ENCODE peak calls at places on chromosomes 16 and 17, in five cellular contexts. R is left ventricle myocardium inferior, G is cardiac fibroblast, K is endothelial cell, W is fibroblast of mammary gland. C is an unnamed sample.

GRCh38 chr17:78915872-78916632 is 9.1 kb downstream of the TIMP2 start:
- DNase-seq in K (peak), G (peak), W (peak), R (peak), C (peak)

GRCh38 chr16:80883159-80883642 is 78.8 kb upstream of the CDYL2 start:
- DNase-seq in K (no peak), R (no peak), G (no peak), W (no peak), C (no peak)

GRCh38 chr17:41917957-41918391 is 777 bp downstream of the ACLY start:
- DNase-seq in W (peak), R (peak), G (peak), K (peak), C (peak)

GRCh38 chr16:88781140-88782077 is 3.6 kb downstream of the PIEZO1 start:
- DNase-seq in K (no peak), R (no peak), G (no peak), W (no peak), C (no peak)

GRCh38 chr17:61444831-61445230 is 7.4 kb upstream of the TBX4 start:
- DNase-seq in W (peak), R (no peak), K (no peak), G (no peak), C (no peak)

GRCh38 chr17:30476726-30477082 is 504 bp upstream of the GOSR1 start:
- DNase-seq in G (no peak), W (peak), R (no peak), K (no peak), C (no peak)

GRCh38 chr16:24540575-24541240 is 1.3 kb downstream of the RBBP6 start:
- DNase-seq in G (peak), R (no peak), W (no peak), K (no peak), C (peak)

GRCh38 chr16:74652249-74652648 is 14.4 kb downstream of the RFWD3 start:
- DNase-seq in W (no peak), K (no peak), R (no peak), G (no peak), C (no peak)

GRCh38 chr17:32695864-32696263 is 181.1 kb downstream of the MYO1D start:
- DNase-seq in G (no peak), R (no peak), K (no peak), W (no peak), C (no peak)

GRCh38 chr16:81552743-81553079 is 108.1 kb downstream of the CMIP start:
- DNase-seq in W (no peak), R (no peak), K (no peak), G (no peak), C (no peak)

GRCh38 chr17:35900280-35900679 is 20.1 kb upstream of the CCL5 start:
- DNase-seq in K (no peak), G (no peak), R (no peak), W (no peak), C (no peak)

GRCh38 chr17:38897176-38897575 is 27.3 kb downstream of the LASP1 start:
- DNase-seq in R (peak), W (peak), G (peak), K (no peak), C (no peak)

GRCh38 chr16:76661691-76662090 is 384.5 kb downstream of the CNTNAP4 start:
- DNase-seq in R (no peak), G (no peak), W (peak), K (no peak), C (no peak)

GRCh38 chr16:75733305-75734141 is 7.2 kb upstream of the CPHXL start:
- DNase-seq in R (no peak), G (peak), K (no peak), W (peak), C (peak)

GRCh38 chr17:50785942-50786570 is 18.7 kb upstream of the ANKRD40CL start:
- DNase-seq in K (no peak), G (peak), R (no peak), W (peak), C (peak)

GRCh38 chr16:74107795-74108610 is 188.6 kb upstream of the PSMD7 start:
- DNase-seq in W (peak), K (peak), R (no peak), G (peak), C (peak)

GRCh38 chr16:85555549-85556455 is 57.3 kb upstream of the GSE1 start:
- DNase-seq in R (peak), G (peak), W (peak), K (peak), C (peak)

GRCh38 chr16:11572301-11572995 is 14.3 kb downstream of the LITAF start:
- DNase-seq in K (no peak), W (no peak), G (no peak), R (peak), C (no peak)

GRCh38 chr16:64280317-64280716 is 841.5 kb downstream of the CDH11 start:
- DNase-seq in W (no peak), K (no peak), G (no peak), R (no peak), C (no peak)

GRCh38 chr17:20263595-20263994 is 203.7 kb downstream of the LGALS9B start:
- DNase-seq in G (peak), R (no peak), W (peak), K (no peak), C (peak)

GRCh38 chr16:11552445-11552844 is 34.3 kb downstream of the LITAF start:
- DNase-seq in W (no peak), K (no peak), G (no peak), R (no peak), C (no peak)

GRCh38 chr17:31386542-31387075 is 4.9 kb upstream of the RAB11FIP4 start:
- DNase-seq in K (no peak), G (no peak), R (no peak), W (no peak), C (no peak)

GRCh38 chr17:48484850-48485249 is 46.0 kb downstream of the HOXB1 start:
- DNase-seq in W (peak), G (peak), K (no peak), R (no peak), C (peak)

GRCh38 chr17:48488548-48489106 is 42.2 kb downstream of the HOXB1 start:
- DNase-seq in G (no peak), W (no peak), K (peak), R (no peak), C (no peak)

GRCh38 chr17:48487221-48487620 is 43.6 kb downstream of the HOXB1 start:
- DNase-seq in G (no peak), W (no peak), R (no peak), K (no peak), C (no peak)

GRCh38 chr17:48484256-48484655 is 46.6 kb downstream of the HOXB1 start:
- DNase-seq in K (no peak), G (peak), R (no peak), W (peak), C (no peak)

GRCh38 chr17:48486557-48486956 is 44.3 kb downstream of the HOXB1 start:
- DNase-seq in K (no peak), W (peak), R (no peak), G (peak), C (peak)
- TF ChIP-seq CTCF in K (no peak), W (peak), R (no peak), G (peak), C (no peak)

DNA sequence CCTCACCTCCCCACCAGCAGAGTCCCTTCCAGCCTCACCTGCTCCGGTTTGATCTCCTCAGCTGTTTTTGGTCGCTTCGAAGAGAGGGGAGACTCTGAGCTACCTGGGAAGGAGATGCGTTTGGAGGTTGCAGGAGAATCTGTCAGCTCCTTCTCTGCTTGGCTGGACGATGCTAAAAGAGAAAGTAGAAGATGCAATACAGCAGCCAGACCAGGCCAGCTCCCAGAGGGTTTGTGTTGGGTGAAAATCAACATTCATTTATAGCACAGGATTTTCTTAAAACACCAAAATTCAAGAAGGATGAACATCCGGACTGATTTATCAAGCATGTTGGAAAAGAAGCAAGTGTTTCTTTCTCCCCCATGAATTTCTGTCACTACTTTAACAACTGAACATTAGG is 236.1 kb downstream of the ZFHX3 start:
- DNase-seq in K (no peak), G (no peak), R (no peak), W (no peak), C (no peak)
- TF ChIP-seq CTCF in K (no peak), G (no peak), R (no peak), W (no peak), C (no peak)

DNA sequence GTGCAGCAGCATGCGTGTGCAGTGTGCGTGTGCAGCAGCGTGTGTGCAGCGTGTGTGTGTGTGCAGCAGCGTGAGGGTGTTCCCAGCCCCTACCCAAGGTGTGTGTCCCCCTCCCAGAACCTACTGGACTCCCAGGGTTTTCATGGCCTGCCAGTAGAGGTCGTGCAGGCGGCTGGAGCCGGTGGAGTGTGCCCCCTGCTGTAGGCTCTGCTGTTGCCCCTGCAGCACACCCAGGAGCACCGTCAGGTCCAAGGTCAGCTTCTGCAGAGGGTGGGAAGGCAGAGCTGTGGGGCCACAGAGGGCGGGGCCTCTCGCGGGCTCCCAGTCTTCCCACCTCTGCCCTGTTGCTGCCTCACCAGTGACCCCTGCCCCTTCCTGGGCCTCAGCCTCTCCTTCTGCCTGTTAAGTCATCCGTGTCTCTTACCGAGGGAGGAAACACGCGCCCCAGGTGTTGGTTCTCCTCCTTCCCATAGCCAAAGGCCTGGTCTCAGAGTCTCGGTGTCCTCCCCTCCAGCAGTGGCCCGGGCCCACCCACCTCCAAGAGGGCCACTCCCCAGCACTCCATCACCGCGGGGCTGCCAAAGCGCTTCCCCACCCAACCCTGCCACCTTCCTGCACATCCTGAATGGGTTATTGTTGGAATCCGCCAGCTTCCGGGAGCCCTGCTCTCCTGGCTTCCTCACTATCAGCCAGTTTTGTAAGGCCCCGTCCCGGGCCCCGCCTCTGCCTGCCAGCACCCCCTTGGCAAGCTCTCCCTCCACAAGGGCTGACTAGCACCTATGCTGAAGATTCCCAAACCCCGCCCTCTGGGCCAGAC is 14.8 kb downstream of the MYBBP1A start:
- DNase-seq in R (no peak), W (no peak), K (peak), G (no peak), C (no peak)
- TF ChIP-seq CTCF in R (peak), W (no peak), K (no peak), G (peak), C (no peak)

GRCh38 chr16:17468611-17469010 is 2.1 kb downstream of the XYLT1 start:
- DNase-seq in R (no peak), G (no peak), K (no peak), W (no peak), C (no peak)

GRCh38 chr16:17470002-17470870 is 524 bp downstream of the XYLT1 start:
- DNase-seq in K (peak), W (no peak), G (peak), R (no peak), C (no peak)

GRCh38 chr16:17469742-17470001 is 1.1 kb downstream of the XYLT1 start:
- DNase-seq in W (no peak), G (peak), K (no peak), R (no peak), C (no peak)

GRCh38 chr16:17467923-17468540 is 2.7 kb downstream of the XYLT1 start:
- DNase-seq in W (peak), K (peak), G (peak), R (peak), C (peak)

DNA sequence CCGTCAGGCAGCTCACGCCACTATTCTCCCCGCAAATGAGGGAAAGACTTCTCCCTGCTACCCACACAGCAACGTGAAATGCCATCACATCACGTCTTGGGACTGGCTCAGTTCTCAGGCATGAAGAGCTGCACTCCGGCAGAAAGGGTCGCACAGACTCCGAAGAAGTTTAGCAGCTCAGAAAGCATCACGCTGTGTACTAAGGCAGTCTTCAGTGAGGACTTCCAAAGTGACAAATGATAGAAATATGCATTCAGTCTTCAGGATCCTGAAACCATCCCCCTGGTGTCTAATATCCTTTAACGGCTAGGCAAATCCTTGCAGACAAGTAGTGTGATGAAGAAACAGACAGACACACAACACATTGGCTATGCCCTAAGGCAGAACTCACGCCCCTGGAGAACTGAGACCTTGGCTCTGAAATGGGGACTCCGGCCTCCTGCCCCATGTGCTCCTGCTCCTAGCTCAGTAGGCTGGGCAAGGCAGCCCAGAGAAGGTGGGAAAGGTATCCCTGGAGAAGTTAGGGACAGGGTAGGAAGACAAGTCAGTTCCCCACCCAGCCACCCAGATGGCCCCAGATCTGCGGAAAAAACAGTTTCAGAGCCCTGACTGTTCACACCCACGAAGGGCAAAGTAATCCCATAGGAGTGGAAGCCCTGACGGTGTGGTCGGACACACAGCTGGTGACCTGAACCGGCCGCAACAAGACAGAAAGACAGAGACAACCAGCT is 1.6 kb downstream of the XYLT1 start:
- DNase-seq in G (peak), K (no peak), R (no peak), W (peak), C (no peak)
- TF ChIP-seq CTCF in G (no peak), K (no peak), R (no peak), W (no peak), C (no peak)

DNA sequence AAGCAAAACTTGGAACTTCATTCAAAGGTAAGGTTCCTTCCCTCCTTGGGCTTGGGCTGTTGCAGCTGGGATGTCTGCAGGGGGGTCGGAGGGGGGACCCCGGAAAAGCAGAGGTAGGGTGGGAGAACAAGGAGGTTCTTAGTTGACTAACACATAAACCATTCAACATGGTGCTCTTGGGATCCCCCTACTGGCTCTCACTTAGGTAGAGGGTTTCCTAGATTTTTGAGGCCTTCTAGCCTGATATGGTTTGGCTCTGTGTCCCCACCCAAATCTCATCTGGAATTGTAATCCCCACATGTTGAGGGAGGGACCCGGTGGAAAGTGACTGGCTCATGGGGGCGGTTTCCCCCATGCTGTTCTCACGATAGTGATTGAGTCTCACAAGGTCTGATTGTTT is 93.9 kb downstream of the RGS9 start:
- DNase-seq in K (no peak), W (no peak), G (peak), R (no peak), C (no peak)
- TF ChIP-seq CTCF in K (no peak), W (no peak), G (no peak), R (no peak), C (no peak)

DNA sequence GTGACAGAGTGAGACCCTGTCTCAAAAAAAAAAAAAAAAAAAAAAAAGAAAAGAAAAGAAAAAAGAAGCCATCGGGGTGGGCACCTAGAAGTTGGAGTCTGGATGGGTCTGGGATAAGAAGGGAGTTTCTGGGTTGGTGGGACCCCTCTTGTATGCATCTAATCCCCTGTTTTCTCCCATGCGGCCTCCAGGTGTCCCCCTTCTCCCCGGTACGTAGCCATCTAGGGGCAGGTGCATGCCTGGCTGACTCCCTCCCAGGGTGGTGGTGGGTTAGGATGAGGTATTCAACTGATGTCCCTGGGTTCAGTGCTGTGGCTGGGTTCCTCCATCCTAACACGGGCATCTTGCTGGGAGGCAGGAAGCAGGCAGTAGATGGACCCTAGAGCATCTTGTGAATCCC is 13.0 kb downstream of the FMNL1 start:
- DNase-seq in K (no peak), G (no peak), W (no peak), R (no peak), C (no peak)
- TF ChIP-seq CTCF in K (no peak), G (peak), W (no peak), R (peak), C (no peak)

DNA sequence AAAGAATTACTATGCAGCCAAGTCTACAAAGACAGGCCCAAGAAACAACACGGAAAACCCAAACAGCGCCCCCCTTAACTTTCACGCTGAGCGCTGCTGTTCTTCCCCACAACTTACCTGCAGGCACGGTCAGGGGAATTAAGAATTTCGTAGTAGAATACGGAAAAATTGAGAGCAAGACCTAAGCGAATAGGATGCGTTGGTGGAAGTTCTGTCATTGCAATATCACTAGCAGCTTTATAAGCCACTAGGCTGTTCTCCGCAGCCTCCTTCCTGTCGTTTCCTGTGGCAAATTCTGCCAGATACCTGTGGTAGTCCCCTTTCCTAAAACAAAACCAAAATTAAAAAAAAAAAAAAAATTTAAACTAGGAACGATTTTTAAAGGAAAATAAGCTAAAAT is 39.0 kb downstream of the YWHAE start:
- DNase-seq in W (no peak), G (no peak), R (no peak), K (no peak), C (no peak)
- TF ChIP-seq CTCF in W (no peak), G (no peak), R (no peak), K (no peak), C (no peak)

GRCh38 chr17:75931062-75931461 is 9.8 kb downstream of the FBF1 start:
- DNase-seq in K (no peak), R (no peak), G (no peak), W (no peak), C (no peak)

GRCh38 chr17:75922963-75923874 is 17.6 kb downstream of the FBF1 start:
- DNase-seq in W (no peak), G (no peak), K (no peak), R (no peak), C (no peak)

GRCh38 chr17:75925103-75925502 is 15.7 kb downstream of the FBF1 start:
- DNase-seq in R (no peak), W (no peak), K (no peak), G (no peak), C (no peak)

GRCh38 chr17:75925912-75926311 is 14.9 kb downstream of the FBF1 start:
- DNase-seq in G (no peak), K (no peak), R (no peak), W (no peak), C (no peak)

GRCh38 chr17:75927286-75927922 is 13.4 kb downstream of the FBF1 start:
- DNase-seq in R (no peak), W (peak), K (peak), G (peak), C (peak)
- TF ChIP-seq CTCF in R (peak), W (peak), K (peak), G (peak), C (peak)

GRCh38 chr16:1103649-1104005 is 7.6 kb upstream of the C1QTNF8 start:
- DNase-seq in K (no peak), G (no peak), R (no peak), W (no peak), C (no peak)
- TF ChIP-seq CTCF in K (no peak), G (no peak), R (no peak), W (no peak), C (no peak)

C was measured in MCF 10A.